ENCODE peak calls at places on chromosomes 4 and X, in four cellular contexts. One of them, this sample, is unnamed.

GRCh38 chr4:147891476-147892115 is 159.7 kb downstream of the ARHGAP10 start:
- DNase-seq in breast epithelium: no peak
- DNase-seq in mammary epithelial cell: no peak
- DNase-seq in activated naive CD8-positive, alpha-beta T cell treated with anti-CD3 and anti-CD28 coated beads for 36 hours: no peak
- DNase-seq in this sample: peak

GRCh38 chrX:13688384-13688771 is 550 bp upstream of the RAB9A start:
- DNase-seq in breast epithelium: no peak
- DNase-seq in mammary epithelial cell: no peak
- DNase-seq in activated naive CD8-positive, alpha-beta T cell treated with anti-CD3 and anti-CD28 coated beads for 36 hours: no peak
- DNase-seq in this sample: no peak

GRCh38 chr4:39047691-39048090 is 14.3 kb upstream of the KLHL5 start:
- DNase-seq in breast epithelium: no peak
- DNase-seq in mammary epithelial cell: no peak
- DNase-seq in activated naive CD8-positive, alpha-beta T cell treated with anti-CD3 and anti-CD28 coated beads for 36 hours: no peak
- DNase-seq in this sample: no peak

GRCh38 chr4:86818211-86818610 is 31.0 kb downstream of the SLC10A6 start:
- DNase-seq in breast epithelium: no peak
- DNase-seq in mammary epithelial cell: no peak
- DNase-seq in activated naive CD8-positive, alpha-beta T cell treated with anti-CD3 and anti-CD28 coated beads for 36 hours: no peak
- DNase-seq in this sample: no peak

GRCh38 chrX:103904301-103904700 is 58.1 kb upstream of the TMSB15B start:
- DNase-seq in breast epithelium: no peak
- DNase-seq in mammary epithelial cell: no peak
- DNase-seq in activated naive CD8-positive, alpha-beta T cell treated with anti-CD3 and anti-CD28 coated beads for 36 hours: no peak
- DNase-seq in this sample: no peak

GRCh38 chr4:5592272-5592671 is 116.1 kb downstream of the EVC2 start:
- DNase-seq in breast epithelium: no peak
- DNase-seq in mammary epithelial cell: no peak
- DNase-seq in activated naive CD8-positive, alpha-beta T cell treated with anti-CD3 and anti-CD28 coated beads for 36 hours: no peak
- DNase-seq in this sample: no peak

GRCh38 chrX:150086371-150086770 is 148.1 kb upstream of the EOLA2 start:
- DNase-seq in breast epithelium: no peak
- DNase-seq in mammary epithelial cell: no peak
- DNase-seq in activated naive CD8-positive, alpha-beta T cell treated with anti-CD3 and anti-CD28 coated beads for 36 hours: no peak
- DNase-seq in this sample: no peak

GRCh38 chr4:101158136-101158485 is 189.2 kb downstream of the PPP3CA start:
- DNase-seq in breast epithelium: no peak
- DNase-seq in mammary epithelial cell: no peak
- DNase-seq in activated naive CD8-positive, alpha-beta T cell treated with anti-CD3 and anti-CD28 coated beads for 36 hours: no peak
- DNase-seq in this sample: peak

GRCh38 chr4:124322234-124322831 is 390.2 kb downstream of the ANKRD50 start:
- DNase-seq in breast epithelium: no peak
- DNase-seq in mammary epithelial cell: peak
- DNase-seq in activated naive CD8-positive, alpha-beta T cell treated with anti-CD3 and anti-CD28 coated beads for 36 hours: no peak
- DNase-seq in this sample: no peak

GRCh38 chrX:30635630-30636029 is 17.6 kb upstream of the GK start:
- DNase-seq in breast epithelium: no peak
- DNase-seq in mammary epithelial cell: no peak
- DNase-seq in activated naive CD8-positive, alpha-beta T cell treated with anti-CD3 and anti-CD28 coated beads for 36 hours: no peak
- DNase-seq in this sample: no peak

GRCh38 chr4:2745981-2746806 is 9.9 kb downstream of the TNIP2 start:
- DNase-seq in breast epithelium: no peak
- DNase-seq in mammary epithelial cell: peak
- DNase-seq in activated naive CD8-positive, alpha-beta T cell treated with anti-CD3 and anti-CD28 coated beads for 36 hours: peak
- DNase-seq in this sample: no peak

GRCh38 chr4:20026456-20026855 is 225.2 kb upstream of the SLIT2 start:
- DNase-seq in breast epithelium: no peak
- DNase-seq in mammary epithelial cell: no peak
- DNase-seq in activated naive CD8-positive, alpha-beta T cell treated with anti-CD3 and anti-CD28 coated beads for 36 hours: no peak
- DNase-seq in this sample: no peak

GRCh38 chr4:90328558-90328957 is 201.4 kb downstream of the CCSER1 start:
- DNase-seq in breast epithelium: no peak
- DNase-seq in mammary epithelial cell: peak
- DNase-seq in activated naive CD8-positive, alpha-beta T cell treated with anti-CD3 and anti-CD28 coated beads for 36 hours: no peak
- DNase-seq in this sample: no peak

GRCh38 chr4:25320374-25321172 is 8.0 kb downstream of the ZCCHC4 start:
- DNase-seq in breast epithelium: no peak
- DNase-seq in mammary epithelial cell: peak
- DNase-seq in activated naive CD8-positive, alpha-beta T cell treated with anti-CD3 and anti-CD28 coated beads for 36 hours: no peak
- DNase-seq in this sample: no peak

GRCh38 chr4:85747871-85748491 is 273.0 kb downstream of the ARHGAP24 start:
- DNase-seq in breast epithelium: no peak
- DNase-seq in mammary epithelial cell: peak
- DNase-seq in activated naive CD8-positive, alpha-beta T cell treated with anti-CD3 and anti-CD28 coated beads for 36 hours: no peak
- DNase-seq in this sample: no peak

GRCh38 chr4:151418385-151418784 is 9.4 kb downstream of the FHIP1A start:
- DNase-seq in breast epithelium: no peak
- DNase-seq in mammary epithelial cell: peak
- DNase-seq in activated naive CD8-positive, alpha-beta T cell treated with anti-CD3 and anti-CD28 coated beads for 36 hours: no peak
- DNase-seq in this sample: no peak

GRCh38 chr4:55906323-55906722 is 42.4 kb upstream of the CEP135 start:
- DNase-seq in breast epithelium: no peak
- DNase-seq in mammary epithelial cell: no peak
- DNase-seq in activated naive CD8-positive, alpha-beta T cell treated with anti-CD3 and anti-CD28 coated beads for 36 hours: no peak
- DNase-seq in this sample: no peak

GRCh38 chr4:110164251-110164650 is 34.2 kb downstream of the ELOVL6 start:
- DNase-seq in breast epithelium: no peak
- DNase-seq in mammary epithelial cell: no peak
- DNase-seq in activated naive CD8-positive, alpha-beta T cell treated with anti-CD3 and anti-CD28 coated beads for 36 hours: no peak
- DNase-seq in this sample: no peak

GRCh38 chr4:145536044-145536443 is 54.4 kb downstream of the SMAD1 start:
- DNase-seq in breast epithelium: no peak
- DNase-seq in mammary epithelial cell: no peak
- DNase-seq in activated naive CD8-positive, alpha-beta T cell treated with anti-CD3 and anti-CD28 coated beads for 36 hours: no peak
- DNase-seq in this sample: no peak

GRCh38 chr4:1711906-1712215 is 258 bp downstream of the SLBP start:
- DNase-seq in breast epithelium: no peak
- DNase-seq in mammary epithelial cell: no peak
- DNase-seq in activated naive CD8-positive, alpha-beta T cell treated with anti-CD3 and anti-CD28 coated beads for 36 hours: no peak
- DNase-seq in this sample: no peak

GRCh38 chrX:150934453-150934852 is 36.0 kb upstream of the CD99L2 start:
- DNase-seq in breast epithelium: no peak
- DNase-seq in mammary epithelial cell: peak
- DNase-seq in activated naive CD8-positive, alpha-beta T cell treated with anti-CD3 and anti-CD28 coated beads for 36 hours: no peak
- DNase-seq in this sample: no peak

GRCh38 chr4:110959041-110959643 is 336.3 kb upstream of the PITX2 start:
- DNase-seq in breast epithelium: no peak
- DNase-seq in mammary epithelial cell: no peak
- DNase-seq in activated naive CD8-positive, alpha-beta T cell treated with anti-CD3 and anti-CD28 coated beads for 36 hours: no peak
- DNase-seq in this sample: no peak

GRCh38 chr4:77776182-77777134 is 42.7 kb downstream of the CNOT6L start:
- DNase-seq in breast epithelium: no peak
- DNase-seq in mammary epithelial cell: no peak
- DNase-seq in activated naive CD8-positive, alpha-beta T cell treated with anti-CD3 and anti-CD28 coated beads for 36 hours: no peak
- DNase-seq in this sample: no peak

GRCh38 chrX:83419030-83419792 is 88.9 kb upstream of the POU3F4 start:
- DNase-seq in breast epithelium: no peak
- DNase-seq in mammary epithelial cell: no peak
- DNase-seq in activated naive CD8-positive, alpha-beta T cell treated with anti-CD3 and anti-CD28 coated beads for 36 hours: no peak
- DNase-seq in this sample: no peak

GRCh38 chr4:25172964-25173917 is 13.0 kb upstream of the SEPSECS start:
- DNase-seq in breast epithelium: no peak
- DNase-seq in mammary epithelial cell: peak
- DNase-seq in activated naive CD8-positive, alpha-beta T cell treated with anti-CD3 and anti-CD28 coated beads for 36 hours: no peak
- DNase-seq in this sample: peak

GRCh38 chr4:39660045-39660444 is 21.4 kb upstream of the SMIM14 start:
- DNase-seq in breast epithelium: no peak
- DNase-seq in mammary epithelial cell: peak
- DNase-seq in activated naive CD8-positive, alpha-beta T cell treated with anti-CD3 and anti-CD28 coated beads for 36 hours: no peak
- DNase-seq in this sample: no peak

GRCh38 chrX:51435101-51435500 is 61.3 kb downstream of the NUDT11 start:
- DNase-seq in breast epithelium: no peak
- DNase-seq in mammary epithelial cell: no peak
- DNase-seq in activated naive CD8-positive, alpha-beta T cell treated with anti-CD3 and anti-CD28 coated beads for 36 hours: no peak
- DNase-seq in this sample: no peak